ENCODE peak calls at places on chromosomes 3 and 15, in four cellular contexts. H is fibroblast of lung, R is GM12892, V is germinal center. A is an unnamed sample.

GRCh38 chr15:52698514-52698913 is 19.3 kb upstream of the ATOSA start:
- DNase-seq in H (peak), R (no peak), V (no peak), A (no peak)

GRCh38 chr3:120506828-120507774 is 56.3 kb upstream of the FSTL1 start:
- DNase-seq in H (peak), R (no peak), V (peak), A (peak)

GRCh38 chr3:165805834-165806561 is 31.2 kb downstream of the BCHE start:
- DNase-seq in H (peak), R (no peak), V (no peak), A (no peak)

GRCh38 chr3:136932978-136933812 is 24.6 kb upstream of the IL20RB start:
- DNase-seq in H (no peak), R (no peak), V (no peak), A (no peak)

GRCh38 chr15:98776607-98777281 is 128.4 kb downstream of the IGF1R start:
- DNase-seq in H (peak), R (no peak), V (no peak), A (no peak)

GRCh38 chr15:65903296-65904073 is 34.2 kb downstream of the RAB11A start:
- DNase-seq in H (peak), R (no peak), V (no peak), A (no peak)

GRCh38 chr15:70473623-70474366 is 289.6 kb downstream of the UACA start:
- DNase-seq in H (peak), R (no peak), V (no peak), A (peak)

GRCh38 chr3:105846809-105847208 is 22.0 kb downstream of the CBLB start:
- DNase-seq in H (no peak), R (no peak), V (no peak), A (no peak)

GRCh38 chr3:1908651-1909445 is 189.8 kb upstream of the CNTN4 start:
- DNase-seq in H (no peak), R (no peak), V (no peak), A (no peak)

GRCh38 chr15:80010131-80010673 is 39.2 kb upstream of the BCL2A1 start:
- DNase-seq in H (peak), R (no peak), V (peak), A (no peak)

GRCh38 chr15:47473857-47474256 is 243.4 kb upstream of the SEMA6D start:
- DNase-seq in H (peak), R (no peak), V (no peak), A (peak)

GRCh38 chr3:146746190-146746589 is 141.0 kb upstream of the PLSCR5 start:
- DNase-seq in H (no peak), R (no peak), V (no peak), A (peak)

GRCh38 chr3:12815719-12816118 is 19.2 kb downstream of the CAND2 start:
- DNase-seq in H (no peak), R (no peak), V (no peak), A (no peak)

GRCh38 chr15:90618330-90619136 is 88.8 kb downstream of the CRTC3 start:
- DNase-seq in H (no peak), R (no peak), V (no peak), A (no peak)